ENCODE peak calls at places on chromosomes 16 and 17, in five cellular contexts. One of them, this sample, is unnamed.

GRCh38 chr17:40072481-40073346 is 9.9 kb downstream of the THRA start:
- DNase-seq in colonic mucosa: peak; percentile 84
- DNase-seq in tibial nerve: no peak
- DNase-seq in MCF 10A: no peak
- DNase-seq in neural crest cell: no peak
- DNase-seq in this sample: no peak

GRCh38 chr17:75635610-75636202 is 2.5 kb downstream of the SMIM5 start:
- DNase-seq in colonic mucosa: peak; percentile 71
- DNase-seq in tibial nerve: no peak
- DNase-seq in MCF 10A: no peak
- DNase-seq in neural crest cell: no peak
- DNase-seq in this sample: no peak

GRCh38 chr17:47220531-47220999 is 11.4 kb downstream of the MYL4 start:
- DNase-seq in colonic mucosa: no peak
- DNase-seq in tibial nerve: no peak
- DNase-seq in MCF 10A: no peak
- DNase-seq in neural crest cell: no peak
- DNase-seq in this sample: no peak

GRCh38 chr17:46832945-46833839 is 14.7 kb upstream of the WNT3 start:
- DNase-seq in colonic mucosa: no peak
- DNase-seq in tibial nerve: no peak
- DNase-seq in MCF 10A: no peak
- DNase-seq in neural crest cell: no peak
- DNase-seq in this sample: no peak

GRCh38 chr16:2032285-2033056 is 5.8 kb downstream of the NHERF2 start:
- DNase-seq in colonic mucosa: no peak
- DNase-seq in tibial nerve: no peak
- DNase-seq in MCF 10A: no peak
- DNase-seq in neural crest cell: no peak
- DNase-seq in this sample: no peak

GRCh38 chr16:70396209-70396904 is 42.5 kb downstream of the ST3GAL2 start:
- DNase-seq in colonic mucosa: peak; percentile 34
- DNase-seq in tibial nerve: no peak
- DNase-seq in MCF 10A: no peak
- DNase-seq in neural crest cell: no peak
- DNase-seq in this sample: no peak

GRCh38 chr17:56979091-56979480 is 1.2 kb downstream of the SCPEP1 start:
- DNase-seq in colonic mucosa: no peak
- DNase-seq in tibial nerve: no peak
- DNase-seq in MCF 10A: no peak
- DNase-seq in neural crest cell: no peak
- DNase-seq in this sample: no peak

GRCh38 chr16:27795992-27796614 is 246.2 kb downstream of the KATNIP start:
- DNase-seq in colonic mucosa: peak; percentile 34
- DNase-seq in tibial nerve: no peak
- DNase-seq in MCF 10A: peak; percentile 51
- DNase-seq in neural crest cell: peak; percentile 72
- DNase-seq in this sample: peak; percentile 69

GRCh38 chr16:88580371-88580770 is 10.2 kb downstream of the ZC3H18 start:
- DNase-seq in colonic mucosa: no peak
- DNase-seq in tibial nerve: no peak
- DNase-seq in MCF 10A: no peak
- DNase-seq in neural crest cell: no peak
- DNase-seq in this sample: no peak

GRCh38 chr16:89052191-89052787 is 41.4 kb upstream of the ACSF3 start:
- DNase-seq in colonic mucosa: no peak
- DNase-seq in tibial nerve: no peak
- DNase-seq in MCF 10A: peak; percentile 59
- DNase-seq in neural crest cell: no peak
- DNase-seq in this sample: no peak

GRCh38 chr17:29138184-29138955 is 41.8 kb downstream of the MYO18A start:
- DNase-seq in colonic mucosa: no peak
- DNase-seq in tibial nerve: no peak
- DNase-seq in MCF 10A: no peak
- DNase-seq in neural crest cell: no peak
- DNase-seq in this sample: no peak

GRCh38 chr17:49915670-49916069 is 53.3 kb upstream of the DLX4 start:
- DNase-seq in colonic mucosa: no peak
- DNase-seq in tibial nerve: no peak
- DNase-seq in MCF 10A: no peak
- DNase-seq in neural crest cell: no peak
- DNase-seq in this sample: no peak

GRCh38 chr16:23434380-23434779 is 18.6 kb downstream of the COG7 start:
- DNase-seq in colonic mucosa: peak; percentile 55
- DNase-seq in tibial nerve: no peak
- DNase-seq in MCF 10A: peak; percentile 91
- DNase-seq in neural crest cell: peak; percentile 26
- DNase-seq in this sample: no peak

GRCh38 chr16:10827691-10828341 is 9.2 kb upstream of the TVP23A start:
- DNase-seq in colonic mucosa: peak; percentile 52
- DNase-seq in tibial nerve: peak; percentile 54
- DNase-seq in MCF 10A: peak; percentile 93
- DNase-seq in neural crest cell: peak; percentile 2
- DNase-seq in this sample: no peak

GRCh38 chr17:33697557-33697956 is 404.5 kb upstream of the ASIC2 start:
- DNase-seq in colonic mucosa: no peak
- DNase-seq in tibial nerve: no peak
- DNase-seq in MCF 10A: no peak
- DNase-seq in neural crest cell: no peak
- DNase-seq in this sample: no peak

GRCh38 chr17:20085283-20085875 is 76.2 kb downstream of the SPECC1 start:
- DNase-seq in colonic mucosa: no peak
- DNase-seq in tibial nerve: no peak
- DNase-seq in MCF 10A: no peak
- DNase-seq in neural crest cell: no peak
- DNase-seq in this sample: no peak
- TF ChIP-seq CTCF in colonic mucosa: no peak
- TF ChIP-seq CTCF in tibial nerve: peak; percentile 7
- TF ChIP-seq CTCF in MCF 10A: no peak
- TF ChIP-seq CTCF in neural crest cell: no peak
- TF ChIP-seq CTCF in this sample: no peak

GRCh38 chr17:7392696-7393612 is 1.4 kb downstream of the PLSCR3 start:
- DNase-seq in colonic mucosa: no peak
- DNase-seq in tibial nerve: no peak
- DNase-seq in MCF 10A: no peak
- DNase-seq in neural crest cell: no peak
- DNase-seq in this sample: no peak

GRCh38 chr17:7396147-7396546 is 1.8 kb upstream of the PLSCR3 start:
- DNase-seq in colonic mucosa: no peak
- DNase-seq in tibial nerve: no peak
- DNase-seq in MCF 10A: no peak
- DNase-seq in neural crest cell: no peak
- DNase-seq in this sample: no peak

GRCh38 chr17:7394452-7395191 is at the start of gene PLSCR3:
- DNase-seq in colonic mucosa: peak; percentile 90
- DNase-seq in tibial nerve: peak; percentile 76
- DNase-seq in MCF 10A: peak; percentile 83
- DNase-seq in neural crest cell: peak; percentile 81
- DNase-seq in this sample: peak; percentile 72

GRCh38 chr17:7391307-7391706 is 3.0 kb downstream of the PLSCR3 start:
- DNase-seq in colonic mucosa: no peak
- DNase-seq in tibial nerve: no peak
- DNase-seq in MCF 10A: no peak
- DNase-seq in neural crest cell: no peak
- DNase-seq in this sample: no peak

DNA sequence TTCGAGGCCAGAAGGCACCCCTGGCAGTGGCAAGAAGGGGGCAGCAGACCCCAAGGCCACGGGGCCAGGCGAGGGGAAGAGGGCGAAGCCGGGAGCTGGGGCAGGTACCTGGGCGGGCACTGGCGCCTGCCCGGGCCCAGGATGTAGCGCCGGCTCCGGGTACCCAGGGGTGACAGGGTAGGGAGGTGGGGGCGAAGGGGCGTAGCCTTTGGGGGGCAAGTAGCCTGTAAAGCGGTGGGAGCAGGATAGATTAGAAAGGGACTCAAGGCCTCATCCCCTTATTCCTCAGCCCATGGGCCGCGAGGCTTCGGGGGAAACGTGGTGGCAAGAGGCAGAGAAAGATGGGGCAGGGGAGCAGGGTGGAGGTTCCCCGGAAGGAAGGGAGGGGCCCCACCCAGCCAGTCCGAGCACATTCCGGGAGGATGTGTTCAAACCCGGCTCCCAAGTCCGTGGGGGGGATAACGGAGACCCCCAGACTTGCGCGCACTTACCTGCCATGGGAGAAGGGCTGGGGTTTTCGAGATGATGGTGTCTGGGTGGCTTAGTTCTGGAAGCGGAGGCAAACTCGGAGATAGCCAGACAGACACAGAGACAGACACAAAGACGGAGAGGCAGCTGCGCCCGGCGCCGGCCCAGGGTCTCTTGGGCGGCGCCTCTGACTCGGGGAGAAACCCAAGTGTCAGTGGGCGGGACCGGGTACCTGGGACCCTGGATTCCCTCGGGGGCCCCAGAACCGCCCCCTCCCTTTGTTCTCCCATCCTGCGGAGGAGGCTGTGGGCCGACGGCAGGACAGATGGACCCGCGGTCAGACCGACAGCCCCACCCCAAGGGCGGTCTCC is 493 bp downstream of the PLSCR3 start:
- DNase-seq in colonic mucosa: peak; percentile 43
- DNase-seq in tibial nerve: no peak
- DNase-seq in MCF 10A: peak; percentile 33
- DNase-seq in neural crest cell: no peak
- DNase-seq in this sample: peak; percentile 32
- TF ChIP-seq CTCF in colonic mucosa: no peak
- TF ChIP-seq CTCF in tibial nerve: no peak
- TF ChIP-seq CTCF in MCF 10A: no peak
- TF ChIP-seq CTCF in neural crest cell: no peak
- TF ChIP-seq CTCF in this sample: peak; percentile 45

GRCh38 chr16:66913081-66913480 is 5.6 kb downstream of the CDH16 start:
- DNase-seq in colonic mucosa: no peak
- DNase-seq in tibial nerve: no peak
- DNase-seq in MCF 10A: no peak
- DNase-seq in neural crest cell: no peak
- DNase-seq in this sample: peak; percentile 38
- TF ChIP-seq CTCF in colonic mucosa: no peak
- TF ChIP-seq CTCF in tibial nerve: no peak
- TF ChIP-seq CTCF in MCF 10A: no peak
- TF ChIP-seq CTCF in neural crest cell: no peak
- TF ChIP-seq CTCF in this sample: peak; percentile 34

GRCh38 chr17:55053855-55054254 is 85.3 kb downstream of the STXBP4 start:
- DNase-seq in colonic mucosa: no peak
- DNase-seq in tibial nerve: no peak
- DNase-seq in MCF 10A: no peak
- DNase-seq in neural crest cell: no peak
- DNase-seq in this sample: no peak
- TF ChIP-seq CTCF in colonic mucosa: peak; percentile 8
- TF ChIP-seq CTCF in tibial nerve: no peak
- TF ChIP-seq CTCF in MCF 10A: peak; percentile 43
- TF ChIP-seq CTCF in neural crest cell: peak; percentile 62
- TF ChIP-seq CTCF in this sample: peak; percentile 34

GRCh38 chr17:67602974-67603373 is 114.8 kb upstream of the NOL11 start:
- DNase-seq in colonic mucosa: peak; percentile 22
- DNase-seq in tibial nerve: no peak
- DNase-seq in MCF 10A: peak; percentile 45
- DNase-seq in neural crest cell: no peak
- DNase-seq in this sample: peak; percentile 11
- TF ChIP-seq CTCF in colonic mucosa: peak; percentile 54
- TF ChIP-seq CTCF in tibial nerve: no peak
- TF ChIP-seq CTCF in MCF 10A: peak; percentile 30
- TF ChIP-seq CTCF in neural crest cell: peak; percentile 64
- TF ChIP-seq CTCF in this sample: peak; percentile 55

GRCh38 chr17:73585583-73585982 is 58.7 kb downstream of the SDK2 start:
- DNase-seq in colonic mucosa: no peak
- DNase-seq in tibial nerve: no peak
- DNase-seq in MCF 10A: no peak
- DNase-seq in neural crest cell: no peak
- DNase-seq in this sample: no peak

GRCh38 chr17:73584987-73585386 is 59.3 kb downstream of the SDK2 start:
- DNase-seq in colonic mucosa: no peak
- DNase-seq in tibial nerve: no peak
- DNase-seq in MCF 10A: no peak
- DNase-seq in neural crest cell: no peak
- DNase-seq in this sample: no peak

GRCh38 chr17:73586153-73586906 is 57.9 kb downstream of the SDK2 start:
- DNase-seq in colonic mucosa: no peak
- DNase-seq in tibial nerve: no peak
- DNase-seq in MCF 10A: no peak
- DNase-seq in neural crest cell: no peak
- DNase-seq in this sample: no peak

GRCh38 chr17:73588291-73589095 is 55.8 kb downstream of the SDK2 start:
- DNase-seq in colonic mucosa: no peak
- DNase-seq in tibial nerve: no peak
- DNase-seq in MCF 10A: no peak
- DNase-seq in neural crest cell: no peak
- DNase-seq in this sample: no peak

DNA sequence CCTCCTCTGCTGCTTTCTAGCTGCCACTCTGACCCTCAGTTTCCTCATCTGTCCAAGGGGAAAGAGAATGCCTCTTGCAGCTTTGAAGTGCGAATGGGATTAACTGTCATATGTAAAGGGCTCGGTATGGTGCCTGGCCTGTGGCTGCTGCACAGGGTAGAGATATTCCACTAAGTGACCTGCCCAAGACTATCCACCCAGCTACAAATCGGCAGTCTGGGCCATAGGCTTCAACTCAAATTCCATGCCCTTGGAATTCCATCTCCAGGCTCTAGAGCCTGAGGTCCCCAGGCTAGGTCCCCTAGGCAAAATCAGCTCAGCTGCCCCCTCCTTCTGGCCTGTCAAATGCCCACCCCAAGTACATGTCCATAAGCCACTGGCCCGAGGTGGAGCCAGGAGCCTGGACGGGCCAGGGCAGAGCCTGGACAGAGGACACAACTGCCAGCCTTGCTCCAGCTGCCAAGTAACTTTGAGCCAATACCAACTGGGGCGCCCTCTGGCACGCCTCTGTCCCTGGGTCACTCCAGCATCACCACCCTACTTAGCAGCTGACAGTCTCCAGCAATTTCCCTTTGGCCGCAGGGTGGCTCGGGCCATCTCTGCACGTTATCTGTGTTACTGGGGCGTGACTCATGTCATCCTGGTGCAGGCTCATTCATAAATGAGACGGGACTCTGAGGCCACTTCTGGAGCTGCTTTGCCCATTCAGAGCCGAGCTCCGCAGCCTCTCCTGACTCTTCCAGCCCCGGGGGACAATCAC is 57.1 kb downstream of the SDK2 start:
- DNase-seq in colonic mucosa: peak; percentile 28
- DNase-seq in tibial nerve: no peak
- DNase-seq in MCF 10A: peak; percentile 29
- DNase-seq in neural crest cell: no peak
- DNase-seq in this sample: no peak
- TF ChIP-seq CTCF in colonic mucosa: no peak
- TF ChIP-seq CTCF in tibial nerve: no peak
- TF ChIP-seq CTCF in MCF 10A: no peak
- TF ChIP-seq CTCF in neural crest cell: no peak
- TF ChIP-seq CTCF in this sample: no peak

GRCh38 chr17:13647551-13647950 is 45.8 kb upstream of the HS3ST3A1 start:
- DNase-seq in colonic mucosa: no peak
- DNase-seq in tibial nerve: no peak
- DNase-seq in MCF 10A: no peak
- DNase-seq in neural crest cell: no peak
- DNase-seq in this sample: no peak
- TF ChIP-seq CTCF in colonic mucosa: no peak
- TF ChIP-seq CTCF in tibial nerve: no peak
- TF ChIP-seq CTCF in MCF 10A: no peak
- TF ChIP-seq CTCF in neural crest cell: no peak
- TF ChIP-seq CTCF in this sample: no peak